ENCODE peak calls at places on chromosome 9, in six cellular contexts. One of them, this sample, is unnamed.

GRCh38 chr9:98418578-98419259 is 163.3 kb upstream of the TBC1D2 start:
- DNase-seq in lung: no peak
- DNase-seq in PC-3: no peak
- DNase-seq in MCF 10A: no peak
- DNase-seq in upper lobe of right lung: no peak
- DNase-seq in uterus: no peak
- DNase-seq in this sample: no peak

GRCh38 chr9:120386390-120387131 is 193.4 kb downstream of the CDK5RAP2 start:
- DNase-seq in lung: no peak
- DNase-seq in PC-3: no peak
- DNase-seq in MCF 10A: peak
- DNase-seq in upper lobe of right lung: no peak
- DNase-seq in uterus: no peak
- DNase-seq in this sample: no peak

GRCh38 chr9:128893354-128893753 is 11.4 kb downstream of the LRRC8A start:
- DNase-seq in lung: no peak
- DNase-seq in PC-3: no peak
- DNase-seq in MCF 10A: no peak
- DNase-seq in upper lobe of right lung: no peak
- DNase-seq in uterus: no peak
- DNase-seq in this sample: no peak

GRCh38 chr9:17614246-17614645 is 35.4 kb downstream of the SH3GL2 start:
- DNase-seq in lung: no peak
- DNase-seq in PC-3: no peak
- DNase-seq in MCF 10A: no peak
- DNase-seq in upper lobe of right lung: no peak
- DNase-seq in uterus: no peak
- DNase-seq in this sample: no peak

GRCh38 chr9:34809504-34810186 is 99.7 kb upstream of the CCL21 start:
- DNase-seq in lung: no peak
- DNase-seq in PC-3: no peak
- DNase-seq in MCF 10A: no peak
- DNase-seq in upper lobe of right lung: no peak
- DNase-seq in uterus: no peak
- DNase-seq in this sample: no peak

GRCh38 chr9:81693639-81694378 is 4.5 kb upstream of the TLE1 start:
- DNase-seq in lung: no peak
- DNase-seq in PC-3: no peak
- DNase-seq in MCF 10A: no peak
- DNase-seq in upper lobe of right lung: no peak
- DNase-seq in uterus: no peak
- DNase-seq in this sample: no peak

GRCh38 chr9:133160742-133161541 is 2.8 kb downstream of the GBGT1 start:
- DNase-seq in lung: peak
- DNase-seq in PC-3: peak
- DNase-seq in MCF 10A: peak
- DNase-seq in upper lobe of right lung: peak
- DNase-seq in uterus: peak
- DNase-seq in this sample: no peak

GRCh38 chr9:98881836-98882568 is 61.7 kb upstream of the COL15A1 start:
- DNase-seq in lung: no peak
- DNase-seq in PC-3: no peak
- DNase-seq in MCF 10A: no peak
- DNase-seq in upper lobe of right lung: no peak
- DNase-seq in uterus: no peak
- DNase-seq in this sample: no peak

GRCh38 chr9:68625559-68625958 is 79.5 kb upstream of the PIP5K1B start:
- DNase-seq in lung: no peak
- DNase-seq in PC-3: no peak
- DNase-seq in MCF 10A: no peak
- DNase-seq in upper lobe of right lung: no peak
- DNase-seq in uterus: no peak
- DNase-seq in this sample: no peak

GRCh38 chr9:137114613-137115393 is at the start of gene DPP7:
- DNase-seq in lung: peak
- DNase-seq in PC-3: peak
- DNase-seq in MCF 10A: peak
- DNase-seq in upper lobe of right lung: peak
- DNase-seq in uterus: peak
- DNase-seq in this sample: peak

GRCh38 chr9:34430843-34431437 is 27.4 kb downstream of the FAM219A start:
- DNase-seq in lung: peak
- DNase-seq in PC-3: peak
- DNase-seq in MCF 10A: peak
- DNase-seq in upper lobe of right lung: no peak
- DNase-seq in uterus: peak
- DNase-seq in this sample: no peak

GRCh38 chr9:101536351-101536750 is 2.7 kb downstream of the RNF20 start:
- DNase-seq in lung: no peak
- DNase-seq in PC-3: peak
- DNase-seq in MCF 10A: no peak
- DNase-seq in upper lobe of right lung: no peak
- DNase-seq in uterus: no peak
- DNase-seq in this sample: no peak

GRCh38 chr9:131951905-131952304 is 127.8 kb downstream of the MED27 start:
- DNase-seq in lung: no peak
- DNase-seq in PC-3: no peak
- DNase-seq in MCF 10A: no peak
- DNase-seq in upper lobe of right lung: no peak
- DNase-seq in uterus: no peak
- DNase-seq in this sample: no peak

GRCh38 chr9:72150172-72150571 is 932 bp downstream of the GDA start:
- DNase-seq in lung: no peak
- DNase-seq in PC-3: no peak
- DNase-seq in MCF 10A: no peak
- DNase-seq in upper lobe of right lung: no peak
- DNase-seq in uterus: no peak
- DNase-seq in this sample: no peak

GRCh38 chr9:21906878-21907277 is 87.3 kb downstream of the CDKN2A start:
- DNase-seq in lung: no peak
- DNase-seq in PC-3: no peak
- DNase-seq in MCF 10A: no peak
- DNase-seq in upper lobe of right lung: no peak
- DNase-seq in uterus: no peak
- DNase-seq in this sample: no peak

GRCh38 chr9:28082671-28083070 is 509.4 kb upstream of the C9orf72 start:
- DNase-seq in lung: no peak
- DNase-seq in PC-3: no peak
- DNase-seq in MCF 10A: peak
- DNase-seq in upper lobe of right lung: no peak
- DNase-seq in uterus: no peak
- DNase-seq in this sample: no peak

GRCh38 chr9:101307041-101307440 is 77.8 kb downstream of the BAAT start:
- DNase-seq in lung: no peak
- DNase-seq in PC-3: no peak
- DNase-seq in MCF 10A: peak
- DNase-seq in upper lobe of right lung: no peak
- DNase-seq in uterus: no peak
- DNase-seq in this sample: no peak

GRCh38 chr9:92650839-92651621 is 18.9 kb downstream of the IPPK start:
- DNase-seq in lung: no peak
- DNase-seq in PC-3: no peak
- DNase-seq in MCF 10A: no peak
- DNase-seq in upper lobe of right lung: peak
- DNase-seq in uterus: peak
- DNase-seq in this sample: no peak

GRCh38 chr9:21965401-21965951 is 28.7 kb downstream of the CDKN2A start:
- DNase-seq in lung: peak
- DNase-seq in PC-3: peak
- DNase-seq in MCF 10A: no peak
- DNase-seq in upper lobe of right lung: peak
- DNase-seq in uterus: no peak
- DNase-seq in this sample: no peak

GRCh38 chr9:33750307-33750838 is 45.0 kb upstream of the PRSS3 start:
- DNase-seq in lung: no peak
- DNase-seq in PC-3: peak
- DNase-seq in MCF 10A: no peak
- DNase-seq in upper lobe of right lung: no peak
- DNase-seq in uterus: no peak
- DNase-seq in this sample: no peak

GRCh38 chr9:76162109-76162730 is 232.0 kb downstream of the RFK start:
- DNase-seq in lung: no peak
- DNase-seq in PC-3: no peak
- DNase-seq in MCF 10A: no peak
- DNase-seq in upper lobe of right lung: no peak
- DNase-seq in uterus: peak
- DNase-seq in this sample: no peak

GRCh38 chr9:137639303-137640051 is 20.7 kb downstream of the EHMT1 start:
- DNase-seq in lung: no peak
- DNase-seq in PC-3: no peak
- DNase-seq in MCF 10A: no peak
- DNase-seq in upper lobe of right lung: no peak
- DNase-seq in uterus: no peak
- DNase-seq in this sample: no peak

GRCh38 chr9:121700831-121701419 is 49.5 kb downstream of the DAB2IP start:
- DNase-seq in lung: no peak
- DNase-seq in PC-3: no peak
- DNase-seq in MCF 10A: peak
- DNase-seq in upper lobe of right lung: no peak
- DNase-seq in uterus: no peak
- DNase-seq in this sample: no peak

GRCh38 chr9:78130004-78130403 is 98.4 kb upstream of the GNAQ start:
- DNase-seq in lung: no peak
- DNase-seq in PC-3: peak
- DNase-seq in MCF 10A: peak
- DNase-seq in upper lobe of right lung: no peak
- DNase-seq in uterus: no peak
- DNase-seq in this sample: no peak

GRCh38 chr9:95003694-95004451 is 277.4 kb downstream of the AOPEP start:
- DNase-seq in lung: peak
- DNase-seq in PC-3: peak
- DNase-seq in MCF 10A: peak
- DNase-seq in upper lobe of right lung: peak
- DNase-seq in uterus: peak
- DNase-seq in this sample: no peak

GRCh38 chr9:101449071-101449721 is 13.6 kb upstream of the ALDOB start:
- DNase-seq in lung: peak
- DNase-seq in PC-3: peak
- DNase-seq in MCF 10A: peak
- DNase-seq in upper lobe of right lung: peak
- DNase-seq in uterus: peak
- DNase-seq in this sample: peak

GRCh38 chr9:128823903-128824406 is 5.6 kb downstream of the SPOUT1 start:
- DNase-seq in lung: no peak
- DNase-seq in PC-3: no peak
- DNase-seq in MCF 10A: no peak
- DNase-seq in upper lobe of right lung: no peak
- DNase-seq in uterus: no peak
- DNase-seq in this sample: no peak

GRCh38 chr9:71984388-71985069 is 73.1 kb downstream of the C9orf85 start:
- DNase-seq in lung: peak
- DNase-seq in PC-3: peak
- DNase-seq in MCF 10A: peak
- DNase-seq in upper lobe of right lung: no peak
- DNase-seq in uterus: no peak
- DNase-seq in this sample: no peak

GRCh38 chr9:113668057-113668456 is 204.5 kb downstream of the RGS3 start:
- DNase-seq in lung: no peak
- DNase-seq in PC-3: no peak
- DNase-seq in MCF 10A: no peak
- DNase-seq in upper lobe of right lung: no peak
- DNase-seq in uterus: no peak
- DNase-seq in this sample: no peak

GRCh38 chr9:130022566-130023146 is 20.3 kb downstream of the FNBP1 start:
- DNase-seq in lung: no peak
- DNase-seq in PC-3: no peak
- DNase-seq in MCF 10A: no peak
- DNase-seq in upper lobe of right lung: no peak
- DNase-seq in uterus: no peak
- DNase-seq in this sample: no peak
- TF ChIP-seq CTCF in lung: no peak
- TF ChIP-seq CTCF in PC-3: no peak
- TF ChIP-seq CTCF in MCF 10A: no peak
- TF ChIP-seq CTCF in upper lobe of right lung: no peak
- TF ChIP-seq CTCF in uterus: no peak
- TF ChIP-seq CTCF in this sample: no peak

DNA sequence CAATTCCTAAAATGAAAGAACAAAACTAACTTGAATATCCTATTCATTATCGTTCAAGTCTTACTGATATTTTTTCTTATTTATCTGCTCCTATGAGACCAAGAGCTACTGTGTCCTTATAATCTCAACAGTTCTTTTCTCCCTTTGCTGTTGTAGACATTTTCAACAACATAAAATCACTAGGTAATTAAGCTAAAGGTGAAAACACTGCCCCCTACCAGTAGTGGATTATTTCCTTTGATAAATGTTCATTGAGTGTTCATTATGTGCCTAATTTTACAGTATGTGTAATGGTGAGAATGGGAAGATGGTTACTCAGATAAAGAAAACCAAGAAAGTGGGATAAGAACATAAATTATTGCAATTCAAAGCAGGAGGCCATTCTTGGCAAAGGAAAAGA is 41.4 kb upstream of the PAPPA start:
- DNase-seq in lung: no peak
- DNase-seq in PC-3: peak
- DNase-seq in MCF 10A: peak
- DNase-seq in upper lobe of right lung: no peak
- DNase-seq in uterus: no peak
- DNase-seq in this sample: no peak
- TF ChIP-seq CTCF in lung: no peak
- TF ChIP-seq CTCF in PC-3: peak
- TF ChIP-seq CTCF in MCF 10A: peak
- TF ChIP-seq CTCF in upper lobe of right lung: no peak
- TF ChIP-seq CTCF in uterus: no peak
- TF ChIP-seq CTCF in this sample: no peak

GRCh38 chr9:134435527-134436355 is 109.5 kb downstream of the RXRA start:
- DNase-seq in lung: no peak
- DNase-seq in PC-3: no peak
- DNase-seq in MCF 10A: no peak
- DNase-seq in upper lobe of right lung: no peak
- DNase-seq in uterus: no peak
- DNase-seq in this sample: no peak
- TF ChIP-seq CTCF in lung: no peak
- TF ChIP-seq CTCF in PC-3: no peak
- TF ChIP-seq CTCF in MCF 10A: no peak
- TF ChIP-seq CTCF in upper lobe of right lung: no peak
- TF ChIP-seq CTCF in uterus: no peak
- TF ChIP-seq CTCF in this sample: no peak

GRCh38 chr9:90053027-90053426 is 448.2 kb downstream of the GADD45G start:
- DNase-seq in lung: no peak
- DNase-seq in PC-3: peak
- DNase-seq in MCF 10A: peak
- DNase-seq in upper lobe of right lung: no peak
- DNase-seq in uterus: no peak
- DNase-seq in this sample: no peak
- TF ChIP-seq CTCF in lung: no peak
- TF ChIP-seq CTCF in PC-3: no peak
- TF ChIP-seq CTCF in MCF 10A: peak
- TF ChIP-seq CTCF in upper lobe of right lung: peak
- TF ChIP-seq CTCF in uterus: no peak
- TF ChIP-seq CTCF in this sample: no peak

DNA sequence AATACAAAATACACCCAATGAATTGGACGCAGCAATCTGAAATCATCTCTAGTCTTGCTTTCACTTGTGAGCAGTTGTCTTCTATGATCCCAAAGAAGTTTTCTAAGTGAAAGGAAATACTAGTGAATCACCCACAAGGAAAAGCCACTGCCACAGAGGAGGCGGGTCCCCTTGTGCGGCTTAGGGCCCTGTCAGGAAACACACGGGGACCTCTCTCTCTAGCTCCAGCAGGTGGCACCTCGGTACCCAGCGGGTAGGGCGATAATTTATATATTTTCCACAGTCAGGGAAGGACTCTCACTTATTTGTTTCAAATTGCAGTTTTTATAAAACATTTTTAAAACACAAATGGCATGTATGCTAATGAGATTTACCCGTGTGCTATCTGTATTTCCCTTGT is 417.1 kb downstream of the KDM4C start:
- DNase-seq in lung: no peak
- DNase-seq in PC-3: peak
- DNase-seq in MCF 10A: peak
- DNase-seq in upper lobe of right lung: no peak
- DNase-seq in uterus: no peak
- DNase-seq in this sample: no peak
- TF ChIP-seq CTCF in lung: no peak
- TF ChIP-seq CTCF in PC-3: no peak
- TF ChIP-seq CTCF in MCF 10A: no peak
- TF ChIP-seq CTCF in upper lobe of right lung: no peak
- TF ChIP-seq CTCF in uterus: no peak
- TF ChIP-seq CTCF in this sample: no peak

This sample was measured in natural killer cell.